ENCODE peak calls at places on chromosomes 7 and 10, in six cellular contexts. Z is endothelial cell of umbilical vein, S is astrocyte, E is Peyer's patch, H is BJ, R is colonic mucosa. W is an unnamed sample.

GRCh38 chr10:79242620-79243152 is 104.6 kb upstream of the PPIF start:
- DNase-seq in Z (peak), S (peak), E (peak), H (no peak), R (no peak), W (no peak)

GRCh38 chr10:57627642-57628178 is 640.0 kb downstream of the IPMK start:
- DNase-seq in Z (no peak), S (no peak), E (no peak), H (no peak), R (no peak), W (no peak)

GRCh38 chr10:132700168-132701098 is 85.5 kb downstream of the NKX6-2 start:
- DNase-seq in Z (no peak), S (peak), E (peak), H (no peak), R (peak), W (peak)

GRCh38 chr7:2006921-2007381 is 225.8 kb downstream of the MAD1L1 start:
- DNase-seq in Z (no peak), S (no peak), E (peak), H (no peak), R (no peak), W (peak)

GRCh38 chr10:12828736-12829135 is 172.8 kb downstream of the CCDC3 start:
- DNase-seq in Z (no peak), S (no peak), E (no peak), H (no peak), R (no peak), W (no peak)

GRCh38 chr7:13898957-13899670 is 90.4 kb downstream of the ETV1 start:
- DNase-seq in Z (no peak), S (no peak), E (no peak), H (no peak), R (no peak), W (no peak)

GRCh38 chr7:150910996-150911422 is 58.7 kb downstream of the AOC1 start:
- DNase-seq in Z (no peak), S (no peak), E (no peak), H (no peak), R (no peak), W (no peak)

GRCh38 chr7:68015098-68015497 is 1018.5 kb downstream of the TYW1 start:
- DNase-seq in Z (no peak), S (no peak), E (no peak), H (no peak), R (no peak), W (no peak)

GRCh38 chr7:151306860-151307259 is 34.8 kb upstream of the NUB1 start:
- DNase-seq in Z (no peak), S (no peak), E (no peak), H (no peak), R (no peak), W (peak)

GRCh38 chr7:521221-522070 is 1.8 kb upstream of the PDGFA start:
- DNase-seq in Z (peak), S (no peak), E (peak), H (no peak), R (no peak), W (peak)

GRCh38 chr10:7338469-7338868 is 72.4 kb downstream of the SFMBT2 start:
- DNase-seq in Z (no peak), S (no peak), E (no peak), H (no peak), R (no peak), W (no peak)

GRCh38 chr10:64036306-64036930 is 515.2 kb downstream of the REEP3 start:
- DNase-seq in Z (no peak), S (no peak), E (no peak), H (no peak), R (no peak), W (no peak)

GRCh38 chr10:101817542-101818118 is 614 bp downstream of the OGA start:
- DNase-seq in Z (peak), S (peak), E (peak), H (peak), R (peak), W (peak)

GRCh38 chr10:66283064-66283463 is 642.8 kb upstream of the LRRTM3 start:
- DNase-seq in Z (no peak), S (no peak), E (no peak), H (no peak), R (no peak), W (no peak)

GRCh38 chr10:66281327-66281726 is 644.5 kb upstream of the LRRTM3 start:
- DNase-seq in Z (no peak), S (no peak), E (no peak), H (no peak), R (no peak), W (no peak)

GRCh38 chr10:66273966-66274519 is 651.8 kb upstream of the LRRTM3 start:
- DNase-seq in Z (no peak), S (no peak), E (no peak), H (no peak), R (no peak), W (no peak)

DNA sequence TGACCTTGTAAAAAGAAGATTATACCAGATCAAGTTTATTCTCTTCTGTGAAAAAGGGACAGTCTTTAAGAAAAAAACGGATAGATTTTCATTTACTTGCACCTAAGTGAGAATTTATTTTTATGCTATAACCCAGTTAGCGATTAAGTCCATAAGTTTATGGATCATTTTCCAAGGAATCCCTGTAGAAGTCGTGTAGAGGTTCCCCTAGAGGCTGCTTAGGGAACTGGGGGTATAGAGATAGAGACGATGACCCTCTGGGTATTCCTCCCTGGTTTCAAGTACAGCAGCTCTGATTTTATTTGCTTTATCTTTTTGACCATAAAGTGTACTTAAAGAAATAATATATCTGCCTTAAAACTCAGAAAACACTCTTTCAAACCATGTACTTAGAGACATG is 648.4 kb upstream of the LRRTM3 start:
- DNase-seq in Z (no peak), S (no peak), E (no peak), H (no peak), R (no peak), W (no peak)
- TF ChIP-seq CTCF in Z (no peak), S (peak), E (no peak), H (no peak), R (no peak), W (no peak)

GRCh38 chr7:27129729-27130539 is 623 bp downstream of the HOXA4 start:
- DNase-seq in Z (peak), S (no peak), E (peak), H (no peak), R (peak), W (peak)
- H3K4me3 ChIP-seq in Z (peak), S (peak), E (peak), H (peak), R (peak), W (peak)

GRCh38 chr7:131346885-131347592 is 19.4 kb downstream of the MKLN1 start:
- DNase-seq in Z (no peak), S (no peak), E (no peak), H (no peak), R (no peak), W (no peak)
- TF ChIP-seq CTCF in Z (no peak), S (no peak), E (no peak), H (no peak), R (no peak), W (no peak)

DNA sequence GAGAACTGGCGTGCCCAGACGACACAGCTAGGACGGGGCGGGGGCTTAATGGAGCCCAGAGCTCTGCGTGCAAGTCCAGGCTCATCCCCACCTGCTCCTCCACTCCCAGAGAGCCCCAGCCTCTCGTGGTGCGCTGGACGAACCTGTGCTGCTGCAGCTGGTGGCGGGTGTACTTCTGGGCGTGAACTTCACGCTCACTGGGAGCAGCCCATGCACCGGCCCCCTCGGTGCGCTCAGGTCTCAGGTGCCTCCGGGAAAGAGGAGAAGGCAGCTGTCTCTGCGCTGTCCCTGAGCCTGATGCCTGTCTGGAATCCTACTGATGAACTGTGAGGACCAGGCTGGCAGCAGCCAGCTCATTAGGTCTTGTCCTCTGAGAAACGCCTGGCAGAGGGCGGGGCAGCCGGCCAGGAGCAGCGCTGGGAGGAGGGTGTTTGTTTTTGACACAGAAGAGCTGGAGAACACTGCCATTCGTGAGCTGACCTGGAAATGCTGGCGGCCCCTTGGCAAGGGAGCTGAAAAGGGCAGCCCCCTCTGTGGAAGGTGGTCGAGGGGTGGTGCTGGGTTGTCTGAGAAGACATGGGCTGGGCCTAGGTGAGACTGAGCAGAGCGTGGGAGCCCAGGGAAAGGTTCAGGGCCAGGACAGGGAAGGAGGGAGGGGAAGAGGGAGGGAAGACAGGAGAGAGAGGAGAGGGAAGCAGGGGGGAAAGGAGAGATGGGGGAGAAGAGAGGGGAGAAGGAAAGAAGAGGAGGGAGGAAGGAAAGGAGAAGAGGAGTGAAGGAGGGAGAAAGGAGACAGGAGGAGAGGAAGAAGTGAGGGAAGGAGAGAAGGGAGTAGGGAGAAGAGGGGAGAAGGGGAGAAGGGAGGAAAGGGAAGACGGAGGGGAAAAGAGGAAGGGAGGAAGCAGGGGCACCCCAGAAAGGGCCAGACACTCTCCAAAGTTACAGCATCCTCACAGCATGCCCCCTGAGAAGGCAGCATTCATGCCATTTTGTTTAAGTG is 53.5 kb upstream of the TNS3 start:
- DNase-seq in Z (no peak), S (no peak), E (no peak), H (no peak), R (peak), W (no peak)
- H3K4me3 ChIP-seq in Z (no peak), S (no peak), E (no peak), H (no peak), R (no peak), W (peak)